ENCODE peak calls at places on chromosomes 4 and X, in five cellular contexts. T, Y, H, P and D are unnamed samples.
A peak's percentile ranks its signal among the peaks of the same experiment; 100 is the strongest.

GRCh38 chr4:84492737-84493091 is 6.4 kb downstream of the NKX6-1 start:
- DNase-seq in Y (no peak), H (no peak), P (no peak), T (peak; percentile 36), D (no peak)

GRCh38 chrX:45353462-45353861 is 152.8 kb upstream of the DIPK2B start:
- DNase-seq in T (no peak), H (no peak), Y (no peak), P (no peak), D (no peak)

GRCh38 chr4:141391771-141392170 is 171.1 kb downstream of the ZNF330 start:
- DNase-seq in P (no peak), T (no peak), Y (no peak), H (no peak), D (no peak)

GRCh38 chrX:149074429-149074828 is 430.7 kb downstream of the IDS start:
- DNase-seq in T (no peak), P (no peak), Y (peak; percentile 7), H (no peak), D (no peak)

GRCh38 chr4:38955957-38956356 is 76.3 kb downstream of the TMEM156 start:
- DNase-seq in P (no peak), H (no peak), Y (no peak), T (no peak), D (no peak)

GRCh38 chr4:148355442-148356123 is 86.6 kb downstream of the NR3C2 start:
- DNase-seq in T (peak; percentile 7), P (no peak), H (no peak), Y (no peak), D (no peak)

GRCh38 chr4:158211288-158211687 is 1.0 kb downstream of the TMEM144 start:
- DNase-seq in Y (no peak), H (peak; percentile 53), T (no peak), P (peak; percentile 37), D (no peak)

GRCh38 chrX:10360121-10360520 is 203.3 kb downstream of the CLCN4 start:
- DNase-seq in T (peak; percentile 39), P (no peak), Y (no peak), H (no peak), D (no peak)

GRCh38 chr4:73010789-73011628 is 58.5 kb downstream of the COX18 start:
- DNase-seq in Y (no peak), P (no peak), T (no peak), H (no peak), D (no peak)

DNA sequence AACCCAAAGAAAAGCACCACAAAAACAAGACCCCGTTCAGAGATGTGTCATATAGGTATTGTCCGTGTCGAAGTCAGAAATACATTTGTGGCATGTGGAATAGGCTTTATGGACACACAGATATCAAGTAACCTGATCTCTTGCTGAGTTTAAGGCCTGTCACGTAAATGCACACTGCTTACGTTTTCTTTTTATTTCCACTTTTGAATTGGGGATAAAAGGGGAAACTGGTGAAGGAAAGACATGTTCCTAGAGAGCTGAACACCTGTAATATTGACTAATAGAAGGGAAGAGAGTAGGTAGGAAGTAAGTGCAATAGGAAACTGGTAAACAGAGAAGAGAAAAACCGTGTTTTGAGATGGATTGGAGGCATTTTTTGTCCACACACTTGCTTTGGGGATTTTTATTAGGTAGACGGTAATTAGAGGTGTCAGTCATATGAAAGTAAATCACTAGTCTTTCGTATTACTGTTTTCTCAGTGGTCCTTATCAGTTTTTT is 24.9 kb downstream of the TMEM131L start:
- DNase-seq in Y (no peak), H (no peak), P (no peak), T (no peak), D (no peak)
- H3K4me3 ChIP-seq in Y (peak overlapping the region; percentile 85), H (no peak overlapping the region), P (no peak overlapping the region), T (no peak overlapping the region), D (no peak overlapping the region)

GRCh38 chrX:3636803-3637202 is 76.6 kb downstream of the PRKX start:
- DNase-seq in T (no peak), H (no peak), Y (no peak), P (no peak), D (no peak)
- TF ChIP-seq REST in T (no peak), H (no peak), Y (no peak), P (no peak), D (no peak)

DNA sequence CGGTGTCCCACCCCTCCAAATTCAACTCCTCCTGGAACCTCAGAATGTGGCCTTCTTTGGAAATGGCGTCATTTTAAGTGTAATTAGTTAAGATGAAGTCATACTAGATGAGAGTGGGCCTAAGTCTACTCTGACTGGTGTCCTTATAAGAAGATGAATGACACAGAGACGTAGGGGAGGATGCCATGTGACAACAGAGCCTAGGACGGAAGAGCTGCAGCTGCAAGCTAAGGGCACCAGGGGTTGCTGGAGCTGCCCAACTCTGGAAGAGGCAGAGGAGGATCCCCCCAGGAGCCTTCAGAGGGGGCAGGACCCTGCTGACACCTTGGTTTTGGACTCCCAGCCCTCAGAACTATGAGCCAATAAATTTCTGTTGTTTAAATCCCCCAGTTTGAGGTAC is 115.1 kb downstream of the STK32B start:
- DNase-seq in H (no peak), Y (no peak), T (no peak), P (no peak), D (no peak)
- TF ChIP-seq ZBTB33 in H (no peak), Y (no peak), T (no peak), P (no peak), D (no peak)

GRCh38 chr4:107453231-107453630 is 266.8 kb downstream of the PAPSS1 start:
- DNase-seq in H (no peak), T (no peak), P (no peak), Y (no peak), D (no peak)

GRCh38 chr4:107453987-107454386 is 266.0 kb downstream of the PAPSS1 start:
- DNase-seq in Y (no peak), H (no peak), T (no peak), P (no peak), D (no peak)

GRCh38 chr4:107449611-107450369 is 270.2 kb downstream of the PAPSS1 start:
- DNase-seq in T (no peak), P (no peak), H (no peak), Y (no peak), D (no peak)

GRCh38 chr4:107452717-107453116 is 267.3 kb downstream of the PAPSS1 start:
- DNase-seq in H (no peak), Y (no peak), T (no peak), P (no peak), D (no peak)
- H3K4me3 ChIP-seq in H (no peak overlapping the region), Y (no peak overlapping the region), T (no peak overlapping the region), P (no peak overlapping the region), D (no peak overlapping the region)